ENCODE peak calls at places on chromosomes 11 and 22, in eight cellular contexts. L is AG04449; O is left cardiac atrium; B is heart left ventricle; Q is HS-5; T is activated CD4-positive, alpha-beta T cell treated with anti-CD3 and anti-CD28 coated beads for 36 hours; C is stimulated activated CD8-positive, alpha-beta memory T cell treated with anti-CD3 and anti-CD28 coated beads, Interleukin-2, amount 100 ng/mL, for 1 hour; X is amniotic epithelial cell. A is an unnamed sample.

GRCh38 chr11:117851091-117851490 is 25.4 kb downstream of the FXYD6 start:
- DNase-seq in L (no peak), O (no peak), B (no peak), Q (no peak), T (no peak), C (no peak), X (peak; percentile 51), A (no peak)

GRCh38 chr11:125384825-125385224 is 111.2 kb downstream of the FEZ1 start:
- DNase-seq in L (no peak), O (no peak), B (no peak), Q (no peak), T (no peak), C (no peak), X (no peak), A (no peak)

GRCh38 chr11:61954106-61955030 is 4.2 kb downstream of the BEST1 start:
- DNase-seq in L (no peak), O (no peak), B (no peak), Q (no peak), T (no peak), C (no peak), X (peak; percentile 87), A (no peak)

GRCh38 chr22:40216041-40216756 is 38.5 kb downstream of the TNRC6B start:
- DNase-seq in L (no peak), O (no peak), B (no peak), Q (no peak), T (peak; percentile 52), C (no peak), X (no peak), A (no peak)

GRCh38 chr11:33002143-33002542 is 13.5 kb upstream of the DEPDC7 start:
- DNase-seq in L (no peak), O (no peak), B (no peak), Q (no peak), T (no peak), C (no peak), X (no peak), A (no peak)

GRCh38 chr22:20237480-20238440 is 30.4 kb downstream of the RTN4R start:
- DNase-seq in L (no peak), O (no peak), B (no peak), Q (no peak), T (peak; percentile 41), C (no peak), X (no peak), A (no peak)

GRCh38 chr11:117535870-117536411 is 208.3 kb downstream of the CEP164 start:
- DNase-seq in L (no peak), O (no peak), B (no peak), Q (no peak), T (no peak), C (no peak), X (no peak), A (no peak)

GRCh38 chr22:49197500-49197899 is 630.2 kb downstream of the BRD1 start:
- DNase-seq in L (no peak), O (no peak), B (no peak), Q (no peak), T (no peak), C (no peak), X (no peak), A (no peak)

GRCh38 chr11:332651-333480 is 12.2 kb upstream of the IFITM3 start:
- DNase-seq in L (no peak), O (no peak), B (no peak), Q (no peak), T (no peak), C (no peak), X (no peak), A (no peak)

GRCh38 chr22:43289976-43290663 is 53.1 kb downstream of the SCUBE1 start:
- DNase-seq in L (no peak), O (peak; percentile 44), B (no peak), Q (no peak), T (no peak), C (no peak), X (peak; percentile 19), A (no peak)

GRCh38 chr11:15692739-15693138 is 578.0 kb downstream of the INSC start:
- DNase-seq in L (no peak), O (no peak), B (no peak), Q (no peak), T (no peak), C (no peak), X (peak; percentile 71), A (no peak)

GRCh38 chr11:108368134-108368533 is 99.2 kb downstream of the C11orf65 start:
- DNase-seq in L (no peak), O (no peak), B (no peak), Q (no peak), T (no peak), C (no peak), X (peak; percentile 19), A (no peak)

GRCh38 chr22:39435616-39436015 is 21.2 kb upstream of the MGAT3 start:
- DNase-seq in L (no peak), O (no peak), B (no peak), Q (no peak), T (no peak), C (no peak), X (no peak), A (no peak)

GRCh38 chr11:6962673-6963072 is 36.4 kb downstream of the ZNF215 start:
- DNase-seq in L (no peak), O (no peak), B (no peak), Q (no peak), T (no peak), C (no peak), X (no peak), A (no peak)

GRCh38 chr22:39723899-39724351 is 153.4 kb downstream of the CACNA1I start:
- DNase-seq in L (no peak), O (no peak), B (no peak), Q (peak; percentile 8), T (no peak), C (no peak), X (peak; percentile 83), A (peak; percentile 11)

GRCh38 chr11:75525433-75526191 is at the start of gene GDPD5:
- DNase-seq in L (no peak), O (peak; percentile 86), B (peak; percentile 85), Q (peak; percentile 24), T (peak; percentile 93), C (peak; percentile 54), X (peak; percentile 62), A (no peak)

GRCh38 chr11:132862918-132863317 is 669.4 kb downstream of the OPCML start:
- DNase-seq in L (no peak), O (no peak), B (no peak), Q (no peak), T (no peak), C (no peak), X (no peak), A (no peak)

GRCh38 chr22:44163536-44163935 is 17.2 kb upstream of the PARVG start:
- DNase-seq in L (no peak), O (no peak), B (no peak), Q (no peak), T (no peak), C (no peak), X (no peak), A (no peak)

GRCh38 chr22:49011379-49011768 is 816.3 kb downstream of the BRD1 start:
- DNase-seq in L (no peak), O (no peak), B (no peak), Q (no peak), T (no peak), C (no peak), X (no peak), A (no peak)

GRCh38 chr11:15276616-15277015 is 161.9 kb downstream of the INSC start:
- DNase-seq in L (no peak), O (no peak), B (no peak), Q (no peak), T (no peak), C (no peak), X (peak; percentile 2), A (no peak)

GRCh38 chr11:32302826-32303225 is 132.5 kb downstream of the WT1 start:
- DNase-seq in L (no peak), O (no peak), B (no peak), Q (no peak), T (no peak), C (no peak), X (no peak), A (no peak)

GRCh38 chr11:82229346-82229745 is 504.3 kb downstream of the FAM181B start:
- DNase-seq in L (no peak), O (no peak), B (no peak), Q (no peak), T (no peak), C (no peak), X (no peak), A (peak; percentile 0)

GRCh38 chr22:38754247-38755154 is 1.3 kb downstream of the SUN2 start:
- DNase-seq in L (no peak), O (peak; percentile 72), B (peak; percentile 65), Q (no peak), T (peak; percentile 76), C (no peak), X (peak; percentile 58), A (no peak)

A was measured in non-pigmented ciliary epithelial cell.